ENCODE peak calls at places on chromosome 5, in eight cellular contexts. F, K, X, Z, H, J, O and T are unnamed samples.

GRCh38 chr5:124460666-124461065 is 285.8 kb downstream of the ZNF608 start:
- DNase-seq in J (no peak), F (no peak), O (no peak), K (no peak), X (no peak), H (no peak), Z (no peak), T (no peak)

GRCh38 chr5:169826618-169827017 is 153.7 kb downstream of the INSYN2B start:
- DNase-seq in X (no peak), F (no peak), K (no peak), J (no peak), O (no peak), Z (peak), H (no peak), T (no peak)

GRCh38 chr5:145471831-145472616 is 363.1 kb downstream of the PRELID2 start:
- DNase-seq in X (no peak), K (no peak), J (no peak), F (no peak), O (no peak), Z (peak), H (no peak), T (no peak)

GRCh38 chr5:95027151-95027721 is 257.7 kb downstream of the MCTP1 start:
- DNase-seq in K (no peak), H (no peak), J (no peak), Z (no peak), F (no peak), O (peak), X (no peak), T (no peak)

GRCh38 chr5:16550316-16550952 is 66.4 kb downstream of the RETREG1 start:
- DNase-seq in J (peak), K (no peak), H (no peak), Z (peak), F (no peak), O (peak), X (peak), T (no peak)

GRCh38 chr5:540215-541147 is 16.2 kb upstream of the SLC9A3 start:
- DNase-seq in J (no peak), F (no peak), K (no peak), Z (no peak), X (no peak), H (peak), O (no peak), T (no peak)

GRCh38 chr5:150057052-150057451 is 29.3 kb downstream of the CSF1R start:
- DNase-seq in K (no peak), J (no peak), X (no peak), F (no peak), H (no peak), O (no peak), Z (no peak), T (no peak)

GRCh38 chr5:10328323-10328722 is 20.6 kb upstream of the CMBL start:
- DNase-seq in F (no peak), Z (no peak), O (no peak), H (no peak), K (no peak), X (no peak), J (no peak), T (no peak)

GRCh38 chr5:97044057-97044456 is 98.4 kb downstream of the LIX1 start:
- DNase-seq in F (peak), Z (peak), H (peak), X (no peak), J (no peak), K (no peak), O (peak), T (no peak)

GRCh38 chr5:167036585-167036984 is 1254.9 kb upstream of the WWC1 start:
- DNase-seq in F (no peak), K (no peak), Z (no peak), H (no peak), J (no peak), X (no peak), O (no peak), T (no peak)

GRCh38 chr5:17396247-17396646 is 101.8 kb upstream of the TAF11L2 start:
- DNase-seq in H (no peak), K (no peak), Z (no peak), O (no peak), X (no peak), F (no peak), J (no peak), T (no peak)

GRCh38 chr5:95838001-95838520 is 15.5 kb upstream of the GLRX start:
- DNase-seq in Z (no peak), X (no peak), O (no peak), K (no peak), H (no peak), F (no peak), J (no peak), T (no peak)

GRCh38 chr5:149221731-149222342 is 49.8 kb upstream of the AFAP1L1 start:
- DNase-seq in O (no peak), K (no peak), Z (peak), X (no peak), H (no peak), J (no peak), F (no peak), T (no peak)

GRCh38 chr5:14672082-14672481 is 7.6 kb downstream of the OTULIN start:
- DNase-seq in X (no peak), K (no peak), J (no peak), F (no peak), Z (no peak), O (no peak), H (no peak), T (no peak)

GRCh38 chr5:118533166-118533565 is 455.2 kb downstream of the DTWD2 start:
- DNase-seq in F (no peak), Z (no peak), H (no peak), O (no peak), J (no peak), K (no peak), X (no peak), T (no peak)

DNA sequence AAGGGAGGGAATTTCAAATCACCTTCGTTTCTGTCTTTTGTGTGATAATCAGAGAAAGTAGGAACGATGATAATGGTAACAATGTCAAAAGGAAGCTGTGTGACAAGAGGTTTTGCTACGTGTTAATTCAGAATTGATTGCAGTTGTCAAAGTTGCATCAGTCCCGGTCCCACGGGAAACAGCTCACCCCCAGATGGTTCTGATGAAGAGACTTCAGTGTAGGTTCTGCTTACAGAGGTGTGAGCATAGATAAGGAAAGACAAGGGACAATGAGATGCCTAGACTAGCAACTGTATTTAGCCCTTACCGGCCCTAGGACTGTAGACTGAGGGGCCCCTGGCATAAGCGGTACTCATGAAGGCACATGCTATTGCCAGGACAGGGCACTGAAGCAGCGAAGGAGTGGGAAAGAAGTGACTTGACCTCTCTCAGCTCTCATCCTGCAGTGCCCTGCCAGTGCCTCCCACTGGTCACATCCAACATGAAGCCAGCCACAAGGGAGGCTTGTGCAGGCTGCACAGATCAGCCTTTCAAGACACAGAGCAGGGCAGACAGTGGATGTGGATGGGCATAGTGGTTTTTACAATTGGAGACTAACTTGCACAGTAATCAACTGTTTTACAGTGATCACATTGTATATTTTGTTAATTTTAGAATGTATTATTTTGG is 21.1 kb downstream of the PDE8B start:
- DNase-seq in F (no peak), H (no peak), O (no peak), X (no peak), Z (no peak), K (no peak), J (no peak), T (no peak)
- TF ChIP-seq CTCF in F (no peak), H (no peak), O (no peak), X (no peak), Z (no peak), K (no peak), J (no peak), T (no peak)

GRCh38 chr5:136058031-136058971 is 29.5 kb downstream of the TGFBI start:
- DNase-seq in X (no peak), J (peak), K (no peak), O (no peak), F (peak), H (peak), Z (peak), T (no peak)
- TF ChIP-seq CTCF in X (no peak), J (no peak), K (no peak), O (no peak), F (peak), H (peak), Z (peak), T (peak)

GRCh38 chr5:106843812-106844416 is 826.8 kb downstream of the EFNA5 start:
- DNase-seq in O (peak), Z (peak), F (no peak), K (no peak), X (no peak), J (peak), H (no peak), T (no peak)
- TF ChIP-seq CTCF in O (no peak), Z (no peak), F (no peak), K (no peak), X (no peak), J (peak), H (peak), T (peak)

GRCh38 chr5:158756873-158757272 is 342.8 kb downstream of the EBF1 start:
- DNase-seq in Z (no peak), F (no peak), J (no peak), H (no peak), K (no peak), O (no peak), X (no peak), T (no peak)
- TF ChIP-seq CTCF in Z (no peak), F (no peak), J (no peak), H (no peak), K (no peak), O (peak), X (no peak), T (peak)

DNA sequence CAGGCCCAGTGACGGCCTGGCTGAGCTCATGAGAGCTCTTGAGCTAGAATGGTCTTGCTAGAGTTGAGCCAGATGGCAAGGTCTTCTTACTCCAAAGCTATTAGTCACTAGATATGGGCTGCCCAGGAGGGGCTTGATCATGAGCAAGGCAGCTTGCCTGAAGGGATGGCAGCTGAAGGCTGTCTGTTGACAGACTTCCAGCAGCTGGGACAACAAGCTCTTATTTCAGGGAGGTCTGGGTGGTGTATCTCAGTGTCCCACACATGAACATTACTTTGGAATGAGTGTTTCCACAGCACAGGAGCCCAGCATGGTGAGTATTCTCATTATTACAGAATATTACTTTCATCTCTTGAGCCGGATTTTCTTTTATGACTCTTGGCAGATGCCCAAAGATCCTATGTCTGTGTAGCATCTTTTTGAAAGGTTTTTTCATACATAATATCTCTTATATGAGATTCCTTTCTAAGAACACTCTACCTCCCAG is 414.1 kb downstream of the ARHGEF28 start:
- DNase-seq in H (no peak), K (no peak), Z (peak), X (no peak), F (no peak), O (no peak), J (no peak), T (no peak)
- TF ChIP-seq CTCF in H (no peak), K (no peak), Z (no peak), X (no peak), F (no peak), O (no peak), J (no peak), T (no peak)

DNA sequence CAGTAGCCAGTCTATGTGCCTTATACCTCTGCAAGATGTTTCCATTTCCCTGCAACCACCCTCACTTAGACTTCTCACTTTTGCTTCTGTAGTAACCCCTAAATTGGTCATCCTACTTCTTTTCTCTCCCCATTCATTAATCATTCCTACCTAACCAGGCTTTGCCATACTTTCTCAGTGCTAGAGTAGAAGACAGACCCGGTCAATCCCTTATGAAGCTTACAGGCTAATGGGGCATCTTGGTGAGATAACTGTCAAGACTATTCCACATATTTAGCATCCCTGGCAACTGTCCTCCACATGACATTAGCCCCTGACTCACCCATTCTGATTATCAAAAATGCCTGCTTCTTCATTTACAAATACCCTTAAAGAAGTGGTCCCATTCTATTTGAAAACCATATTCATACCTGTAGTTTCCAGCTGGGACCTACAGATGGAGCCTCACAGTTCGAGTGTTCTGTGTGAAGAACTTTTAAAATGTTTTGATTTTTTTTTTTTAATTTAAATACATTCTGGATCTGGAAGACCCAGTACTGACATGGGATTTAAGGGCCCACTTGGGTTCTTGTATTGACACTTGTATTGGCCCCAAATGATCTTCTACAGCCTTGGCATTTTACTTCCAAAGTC is 21.0 kb downstream of the F2RL2 start:
- DNase-seq in J (no peak), O (no peak), H (no peak), K (no peak), F (no peak), X (no peak), Z (peak), T (no peak)
- TF ChIP-seq CTCF in J (no peak), O (no peak), H (no peak), K (no peak), F (no peak), X (no peak), Z (peak), T (no peak)

GRCh38 chr5:6442333-6442732 is 6.3 kb upstream of the UBE2QL1 start:
- DNase-seq in K (no peak), X (no peak), J (no peak), F (no peak), O (no peak), Z (no peak), H (no peak), T (no peak)

GRCh38 chr5:6436715-6437340 is 11.8 kb upstream of the UBE2QL1 start:
- DNase-seq in O (no peak), F (no peak), J (no peak), H (no peak), X (no peak), K (no peak), Z (no peak), T (no peak)

GRCh38 chr5:6443326-6443725 is 5.3 kb upstream of the UBE2QL1 start:
- DNase-seq in X (no peak), F (no peak), O (no peak), K (no peak), H (no peak), Z (no peak), J (no peak), T (no peak)

GRCh38 chr5:6435356-6435755 is 13.3 kb upstream of the UBE2QL1 start:
- DNase-seq in O (peak), K (no peak), Z (peak), F (no peak), X (no peak), H (no peak), J (no peak), T (no peak)

GRCh38 chr5:6439588-6440550 is 8.8 kb upstream of the UBE2QL1 start:
- DNase-seq in J (no peak), X (no peak), Z (no peak), H (no peak), O (no peak), K (no peak), F (no peak), T (no peak)
- TF ChIP-seq CTCF in J (no peak), X (no peak), Z (no peak), H (no peak), O (no peak), K (no peak), F (no peak), T (no peak)

GRCh38 chr5:61915646-61916045 is 390.4 kb upstream of the KIF2A start:
- DNase-seq in Z (no peak), K (no peak), J (no peak), H (no peak), F (no peak), X (no peak), O (no peak), T (no peak)
- TF ChIP-seq CTCF in Z (no peak), K (no peak), J (no peak), H (no peak), F (no peak), X (no peak), O (no peak), T (peak)

GRCh38 chr5:176575066-176575465 is 25.9 kb downstream of the CDHR2 start:
- DNase-seq in K (no peak), H (no peak), O (no peak), Z (no peak), X (no peak), F (no peak), J (no peak), T (no peak)

GRCh38 chr5:176570044-176570443 is 20.9 kb downstream of the CDHR2 start:
- DNase-seq in H (no peak), J (no peak), K (no peak), O (no peak), Z (peak), X (no peak), F (no peak), T (no peak)

GRCh38 chr5:176575488-176576422 is 26.6 kb downstream of the CDHR2 start:
- DNase-seq in Z (no peak), J (no peak), X (no peak), F (no peak), K (no peak), O (no peak), H (no peak), T (no peak)

GRCh38 chr5:176574297-176574591 is 25.1 kb downstream of the CDHR2 start:
- DNase-seq in J (no peak), K (no peak), F (no peak), X (no peak), O (no peak), H (no peak), Z (no peak), T (no peak)

DNA sequence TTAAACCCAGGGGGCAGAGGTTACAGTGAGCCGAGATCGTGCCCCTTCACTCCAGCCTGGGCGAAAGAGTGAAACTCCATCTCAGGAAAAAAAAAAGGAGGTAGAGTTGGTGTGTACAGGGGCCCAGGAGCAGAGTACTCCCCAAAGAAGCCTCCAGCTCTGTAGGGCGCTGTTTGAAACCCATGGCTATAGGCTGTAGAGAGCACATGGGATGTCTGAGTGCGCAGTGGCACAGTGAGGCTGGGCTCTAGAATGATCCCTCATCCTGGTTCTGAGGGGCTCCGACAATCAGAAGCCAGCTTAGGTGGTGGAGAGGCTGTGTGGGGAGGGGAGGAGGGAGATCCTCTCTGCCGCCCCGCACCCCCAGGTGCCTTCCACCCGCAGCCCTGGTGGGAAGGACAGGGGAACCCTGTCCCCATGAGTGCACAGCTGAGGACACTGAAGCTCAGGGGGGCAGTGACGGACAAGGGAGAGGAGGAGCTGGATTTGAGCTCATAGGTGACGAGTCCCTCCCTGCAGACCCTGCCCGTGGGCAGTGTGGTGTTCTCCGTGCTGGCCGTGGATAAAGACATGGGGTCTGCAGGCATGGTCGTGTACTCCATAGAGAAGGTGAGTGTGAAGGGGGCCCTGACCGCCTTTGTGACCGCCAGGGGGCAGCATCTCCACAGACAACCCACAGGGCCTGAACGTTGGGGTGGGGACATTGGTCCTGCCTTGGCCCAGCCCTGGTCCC is 24.6 kb downstream of the CDHR2 start:
- DNase-seq in K (peak), O (peak), J (peak), X (peak), H (peak), F (peak), Z (peak), T (peak)
- TF ChIP-seq CTCF in K (peak), O (peak), J (peak), X (peak), H (peak), F (peak), Z (peak), T (peak)